ENCODE peak calls at places on chromosomes 13 and 19, in seven cellular contexts. Q, B, V, N, H, T and Z are unnamed samples.

GRCh38 chr19:12098040-12098439 is 33.5 kb downstream of the ZNF844 start:
- DNase-seq in Q (no peak), B (no peak), V (no peak), N (no peak), H (no peak), T (no peak), Z (no peak)

GRCh38 chr19:29040951-29041350 is 172.0 kb downstream of the UQCRFS1 start:
- DNase-seq in Q (no peak), B (no peak), V (no peak), N (no peak), H (no peak), T (no peak), Z (no peak)

GRCh38 chr19:51365211-51366049 is 758 bp downstream of the ETFB start:
- DNase-seq in Q (no peak), B (peak), V (peak), N (peak), H (no peak), T (no peak), Z (peak)

GRCh38 chr13:37753776-37754175 is 115.8 kb downstream of the TRPC4 start:
- DNase-seq in Q (no peak), B (no peak), V (no peak), N (peak), H (no peak), T (no peak), Z (no peak)

GRCh38 chr19:16160943-16161560 is 12.3 kb downstream of the CIB3 start:
- DNase-seq in Q (peak), B (no peak), V (peak), N (peak), H (no peak), T (no peak), Z (peak)

GRCh38 chr13:106089251-106089940 is 446.1 kb downstream of the EFNB2 start:
- DNase-seq in Q (no peak), B (peak), V (no peak), N (no peak), H (no peak), T (no peak), Z (no peak)

GRCh38 chr19:8615813-8616596 is 5.5 kb upstream of the ADAMTS10 start:
- DNase-seq in Q (no peak), B (no peak), V (peak), N (peak), H (peak), T (peak), Z (peak)

GRCh38 chr13:82717249-82717648 is 1165.0 kb downstream of the SLITRK1 start:
- DNase-seq in Q (no peak), B (peak), V (peak), N (no peak), H (no peak), T (no peak), Z (peak)

GRCh38 chr19:30649934-30650614 is 277.9 kb downstream of the ZNF536 start:
- DNase-seq in Q (peak), B (peak), V (peak), N (peak), H (peak), T (peak), Z (peak)

GRCh38 chr19:18489627-18490184 is 32.2 kb downstream of the ELL start:
- DNase-seq in Q (no peak), B (no peak), V (no peak), N (no peak), H (no peak), T (no peak), Z (no peak)

GRCh38 chr19:42333975-42334696 is 8.7 kb downstream of the MEGF8 start:
- DNase-seq in Q (no peak), B (no peak), V (no peak), N (no peak), H (no peak), T (no peak), Z (no peak)

GRCh38 chr13:44574466-44574855 is 1.7 kb downstream of the TSC22D1 start:
- DNase-seq in Q (no peak), B (no peak), V (no peak), N (no peak), H (no peak), T (no peak), Z (peak)

GRCh38 chr13:71699342-71699741 is 167.7 kb downstream of the DACH1 start:
- DNase-seq in Q (no peak), B (no peak), V (no peak), N (no peak), H (no peak), T (no peak), Z (no peak)

GRCh38 chr19:10118960-10119359 is 739 bp downstream of the EIF3G start:
- DNase-seq in Q (no peak), B (no peak), V (no peak), N (no peak), H (no peak), T (no peak), Z (peak)

GRCh38 chr13:77696006-77696862 is 1.3 kb upstream of the SLAIN1 start:
- DNase-seq in Q (no peak), B (peak), V (no peak), N (peak), H (peak), T (no peak), Z (peak)

GRCh38 chr13:105389373-105389772 is 1146.1 kb downstream of the EFNB2 start:
- DNase-seq in Q (no peak), B (no peak), V (no peak), N (no peak), H (no peak), T (no peak), Z (no peak)